ENCODE peak calls at places on chromosomes 5 and 9, in four cellular contexts. S is A549, K is SK-N-SH, X is HepG2. N is an unnamed sample.

GRCh38 chr5:1316941-1317340 is 22.1 kb upstream of the TERT start:
- DNase-seq in S (no peak), K (no peak), X (no peak), N (no peak)

GRCh38 chr5:113163328-113163727 is 186.7 kb downstream of the DCP2 start:
- DNase-seq in S (no peak), K (no peak), X (no peak), N (no peak)

GRCh38 chr5:6910950-6911349 is 197.7 kb downstream of the TENT4A start:
- DNase-seq in S (no peak), K (no peak), X (no peak), N (no peak)

GRCh38 chr5:92962752-92963151 is 618.3 kb downstream of the NR2F1-AS1 start:
- DNase-seq in S (no peak), K (peak), X (peak), N (no peak)

GRCh38 chr5:38807570-38808461 is 38.0 kb upstream of the OSMR start:
- DNase-seq in S (no peak), K (no peak), X (no peak), N (no peak)

GRCh38 chr5:128546658-128547281 is 8.7 kb upstream of the FBN2 start:
- DNase-seq in S (no peak), K (no peak), X (no peak), N (no peak)

GRCh38 chr9:90810686-90811085 is 9.1 kb downstream of the SYK start:
- DNase-seq in S (no peak), K (no peak), X (no peak), N (no peak)

GRCh38 chr9:119375892-119376291 is 6.7 kb upstream of the BRINP1 start:
- DNase-seq in S (peak), K (peak), X (peak), N (no peak)

GRCh38 chr5:78805474-78806124 is 157.0 kb upstream of the LHFPL2 start:
- DNase-seq in S (no peak), K (peak), X (no peak), N (no peak)

GRCh38 chr9:2620876-2621677 is 510 bp upstream of the VLDLR start:
- DNase-seq in S (peak), K (peak), X (peak), N (no peak)

GRCh38 chr9:105930007-105930627 is 235.8 kb downstream of the TMEM38B start:
- DNase-seq in S (no peak), K (peak), X (no peak), N (no peak)

GRCh38 chr9:79559501-79560181 is 12.1 kb upstream of the TLE4 start:
- DNase-seq in S (no peak), K (peak), X (no peak), N (no peak)

GRCh38 chr9:107637421-107638420 is 148.2 kb upstream of the KLF4 start:
- DNase-seq in S (peak), K (peak), X (no peak), N (no peak)

GRCh38 chr5:79448336-79448735 is 65.6 kb downstream of the HOMER1 start:
- DNase-seq in S (no peak), K (no peak), X (no peak), N (no peak)

GRCh38 chr5:101390317-101390908 is 487.3 kb upstream of the ST8SIA4 start:
- DNase-seq in S (no peak), K (peak), X (peak), N (peak)

GRCh38 chr9:110463499-110463898 is 116.0 kb downstream of the SVEP1 start:
- DNase-seq in S (no peak), K (no peak), X (no peak), N (no peak)

GRCh38 chr5:122723606-122724352 is 51.1 kb upstream of the SNX2 start:
- DNase-seq in S (no peak), K (no peak), X (no peak), N (peak)

GRCh38 chr5:17879276-17879675 is 245.0 kb downstream of the TAF11L14 start:
- DNase-seq in S (no peak), K (no peak), X (no peak), N (no peak)

GRCh38 chr5:155807884-155808576 is 518.9 kb upstream of the SGCD start:
- DNase-seq in S (no peak), K (no peak), X (no peak), N (no peak)

GRCh38 chr5:170427672-170428236 is 38.6 kb upstream of the KCNMB1 start:
- DNase-seq in S (no peak), K (peak), X (no peak), N (no peak)

GRCh38 chr9:34514401-34514800 is 8.4 kb downstream of the ENHO start:
- DNase-seq in S (no peak), K (no peak), X (no peak), N (no peak)

GRCh38 chr9:112162644-112163413 is 12.3 kb downstream of the SUSD1 start:
- DNase-seq in S (no peak), K (no peak), X (no peak), N (no peak)

GRCh38 chr5:156208271-156208670 is 118.7 kb upstream of the SGCD start:
- DNase-seq in S (no peak), K (no peak), X (no peak), N (no peak)

GRCh38 chr9:109385499-109385898 is 64.6 kb upstream of the EPB41L4B start:
- DNase-seq in S (no peak), K (no peak), X (no peak), N (no peak)

GRCh38 chr5:73722224-73722623 is 96.2 kb downstream of the ARHGEF28 start:
- DNase-seq in S (no peak), K (no peak), X (no peak), N (no peak)

GRCh38 chr5:75753182-75753581 is 35.9 kb upstream of the POC5 start:
- DNase-seq in S (no peak), K (no peak), X (no peak), N (no peak)

GRCh38 chr9:129352157-129352870 is 174.3 kb upstream of the IER5L start:
- DNase-seq in S (no peak), K (peak), X (no peak), N (no peak)

GRCh38 chr9:114504341-114505186 is 709 bp downstream of the WHRN start:
- DNase-seq in S (peak), K (peak), X (no peak), N (no peak)

GRCh38 chr5:96483878-96484277 is 50.8 kb upstream of the PCSK1 start:
- DNase-seq in S (no peak), K (no peak), X (peak), N (no peak)

GRCh38 chr5:157915638-157916037 is 56.7 kb upstream of the CLINT1 start:
- DNase-seq in S (no peak), K (peak), X (peak), N (no peak)

GRCh38 chr5:76169536-76169935 is 86.4 kb downstream of the SV2C start:
- DNase-seq in S (no peak), K (peak), X (no peak), N (no peak)

GRCh38 chr9:105281926-105282325 is 37.5 kb downstream of the SLC44A1 start:
- DNase-seq in S (no peak), K (no peak), X (no peak), N (no peak)

GRCh38 chr9:87068177-87068845 is 121.0 kb upstream of the GAS1 start:
- DNase-seq in S (no peak), K (no peak), X (no peak), N (no peak)

GRCh38 chr5:171537463-171537862 is 118.0 kb downstream of the FGF18 start:
- DNase-seq in S (no peak), K (no peak), X (no peak), N (no peak)

GRCh38 chr5:172769598-172770373 is 1.2 kb downstream of the DUSP1 start:
- DNase-seq in S (no peak), K (peak), X (no peak), N (no peak)

GRCh38 chr9:113912816-113913215 is 36.7 kb downstream of the ZNF618 start:
- DNase-seq in S (no peak), K (no peak), X (no peak), N (no peak)

GRCh38 chr5:172178301-172179031 is 9.6 kb downstream of the STK10 start:
- DNase-seq in S (no peak), K (no peak), X (no peak), N (no peak)

GRCh38 chr5:34474573-34475021 is 181.5 kb upstream of the RAI14 start:
- DNase-seq in S (peak), K (peak), X (peak), N (no peak)

DNA sequence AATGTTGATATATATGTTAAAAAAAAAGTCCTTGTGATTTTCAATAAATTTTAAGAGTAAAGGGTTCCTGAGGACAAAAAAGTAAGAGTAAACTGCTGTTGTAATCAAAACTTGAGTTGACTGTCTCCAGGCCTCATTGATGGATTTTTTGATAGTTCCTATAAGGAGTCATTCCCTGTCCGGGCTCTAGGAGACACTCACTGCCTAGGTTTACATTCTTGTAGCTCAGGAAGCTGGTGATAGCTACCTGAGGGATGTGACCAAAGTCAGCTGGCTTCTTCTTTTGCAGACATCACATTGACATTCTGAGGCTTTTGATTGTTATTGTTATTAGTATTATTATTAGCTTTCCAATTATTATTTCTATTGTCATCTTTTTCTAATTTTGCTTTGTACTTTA is 116.5 kb upstream of the FBXL7 start:
- DNase-seq in S (no peak), K (peak), X (peak), N (no peak)
- TF ChIP-seq PBX3 in S (no peak), K (no peak), X (no peak), N (no peak)

DNA sequence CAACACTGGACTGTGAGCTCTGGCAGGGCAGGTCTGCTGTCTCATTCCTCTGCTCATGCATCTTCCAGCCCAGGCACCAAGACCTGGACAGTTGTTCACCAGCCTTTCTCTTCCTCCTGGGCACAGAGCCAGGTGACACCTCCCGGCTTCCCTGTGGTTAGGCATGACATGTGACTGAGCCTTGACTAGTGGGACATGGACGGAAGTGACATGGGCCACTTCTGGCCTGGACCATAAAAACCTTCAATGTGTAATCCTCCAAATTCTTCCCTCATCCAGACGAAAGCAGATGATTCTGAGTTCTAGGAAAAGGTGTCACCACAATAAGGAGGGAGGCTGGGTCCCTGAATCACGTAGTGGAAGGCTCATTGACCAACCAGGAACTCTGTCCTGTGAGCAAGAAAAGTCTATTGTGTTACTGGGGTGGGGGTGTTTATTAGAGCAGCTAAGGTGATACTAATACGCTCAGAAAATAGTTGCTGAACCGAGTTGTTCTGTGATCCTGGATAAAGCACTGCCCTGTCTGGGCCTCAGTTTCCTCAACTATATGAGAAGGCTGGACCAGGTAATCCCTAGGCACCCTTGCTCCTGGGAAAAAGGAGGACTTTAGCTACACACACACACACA is 26.6 kb upstream of the CRB2 start:
- DNase-seq in S (no peak), K (no peak), X (peak), N (no peak)
- TF ChIP-seq RAD21 in S (no peak), K (no peak), X (no peak), N (no peak)

GRCh38 chr5:44365351-44365750 is 23.9 kb downstream of the FGF10 start:
- DNase-seq in S (no peak), K (no peak), X (no peak), N (no peak)
- TF ChIP-seq PBX3 in S (no peak), K (no peak), X (no peak), N (no peak)

DNA sequence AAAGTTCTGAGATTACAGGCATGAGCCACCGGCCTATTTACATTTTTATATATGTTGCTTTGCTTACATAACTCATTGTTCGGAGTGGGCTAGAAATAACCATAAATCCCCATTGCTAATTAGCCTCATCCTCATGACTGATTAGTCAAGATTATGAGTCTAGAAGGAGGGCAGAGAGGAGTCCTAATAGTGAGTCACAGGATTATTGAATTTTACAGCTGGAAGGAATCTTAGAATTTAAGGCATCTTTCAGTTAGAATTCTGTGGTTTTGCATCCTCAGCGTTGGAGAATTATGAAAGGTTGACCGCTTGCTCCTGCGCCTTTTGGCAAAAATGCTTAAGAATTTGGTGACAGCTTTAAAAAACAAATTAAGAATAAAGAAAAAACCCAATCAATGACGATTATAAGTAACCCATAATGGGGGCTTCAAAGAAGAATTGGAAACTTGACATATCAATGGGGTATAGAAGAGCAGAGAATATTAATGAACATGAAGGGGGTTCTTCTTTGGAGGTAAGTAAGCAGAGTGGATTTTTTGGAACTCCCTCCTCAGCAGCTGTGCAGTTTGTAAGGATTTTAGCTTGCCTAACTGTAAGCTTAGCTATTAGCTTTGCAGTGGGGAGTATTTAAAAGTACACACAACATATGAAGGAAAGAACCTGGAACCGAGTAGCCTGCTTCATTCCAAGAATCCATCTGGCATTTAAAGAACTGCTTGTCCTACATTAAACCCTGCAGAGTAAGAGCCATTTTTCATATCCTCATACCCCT is 2.4 kb upstream of the PBX3 start:
- DNase-seq in S (no peak), K (no peak), X (no peak), N (no peak)
- TF ChIP-seq RAD21 in S (no peak), K (no peak), X (no peak), N (no peak)

GRCh38 chr5:3931976-3932375 is 336.3 kb downstream of the IRX1 start:
- DNase-seq in S (no peak), K (no peak), X (no peak), N (no peak)
- TF ChIP-seq PBX3 in S (no peak), K (no peak), X (no peak), N (no peak)

GRCh38 chr5:59401637-59402036 is 491.9 kb downstream of the PDE4D start:
- DNase-seq in S (no peak), K (no peak), X (no peak), N (no peak)
- TF ChIP-seq RAD21 in S (no peak), K (no peak), X (no peak), N (no peak)

GRCh38 chr5:10686890-10687289 is 74.1 kb downstream of the DAP start:
- DNase-seq in S (no peak), K (no peak), X (no peak), N (no peak)

GRCh38 chr5:10682801-10683525 is 78.1 kb downstream of the DAP start:
- DNase-seq in S (no peak), K (no peak), X (no peak), N (no peak)

GRCh38 chr5:10684303-10685086 is 76.5 kb downstream of the DAP start:
- DNase-seq in S (no peak), K (no peak), X (no peak), N (no peak)

GRCh38 chr5:10682429-10682746 is 78.6 kb downstream of the DAP start:
- DNase-seq in S (no peak), K (no peak), X (no peak), N (no peak)

DNA sequence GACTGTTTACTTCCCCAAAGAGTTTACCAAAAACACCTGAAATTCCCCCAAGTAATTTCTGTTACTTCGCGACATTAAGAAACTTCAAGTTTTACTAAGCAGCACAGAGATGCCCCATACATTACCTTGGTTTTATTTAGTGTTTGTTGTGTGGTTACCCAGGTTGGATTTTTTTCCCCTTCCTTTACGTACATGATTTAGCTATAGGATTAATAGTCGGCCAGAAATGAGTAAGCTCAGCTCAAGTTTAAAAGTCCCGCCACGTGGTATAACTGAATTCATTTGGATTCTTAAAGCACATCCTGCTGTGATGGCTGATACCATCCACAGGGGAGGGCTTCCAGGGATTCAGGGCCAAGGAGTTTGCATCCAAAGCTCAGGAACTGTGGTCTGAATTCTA is 75.9 kb downstream of the DAP start:
- DNase-seq in S (no peak), K (no peak), X (no peak), N (peak)
- TF ChIP-seq PBX3 in S (no peak), K (no peak), X (no peak), N (no peak)

DNA sequence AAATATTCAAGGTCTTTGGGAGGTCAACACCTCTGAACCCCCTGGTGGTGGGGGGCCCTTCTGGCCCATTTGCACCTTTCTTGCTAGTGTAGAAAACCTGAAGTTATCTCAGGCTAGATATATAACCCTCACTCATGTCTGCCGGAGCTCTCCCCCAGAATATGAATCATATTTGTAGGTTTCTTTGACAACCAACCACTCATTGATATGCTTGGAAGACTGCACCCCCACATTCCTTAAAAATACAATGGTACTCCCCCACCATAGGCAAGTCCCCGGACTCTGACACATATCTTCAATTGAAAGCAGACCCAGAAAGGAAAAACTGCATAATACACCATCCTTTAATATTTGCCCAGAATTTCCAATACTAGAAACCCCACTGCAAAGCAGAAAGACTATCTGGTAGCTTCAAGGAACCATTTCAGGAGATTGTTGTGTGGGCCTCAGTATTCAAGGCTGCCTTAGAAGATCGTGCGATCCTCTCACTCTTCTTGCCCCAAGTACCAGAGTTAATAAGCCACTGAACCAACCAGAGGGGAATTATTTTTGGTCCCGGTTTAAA is 981 bp upstream of the UBE2B start:
- DNase-seq in S (no peak), K (no peak), X (no peak), N (no peak)
- TF ChIP-seq RAD21 in S (no peak), K (no peak), X (no peak), N (no peak)

DNA sequence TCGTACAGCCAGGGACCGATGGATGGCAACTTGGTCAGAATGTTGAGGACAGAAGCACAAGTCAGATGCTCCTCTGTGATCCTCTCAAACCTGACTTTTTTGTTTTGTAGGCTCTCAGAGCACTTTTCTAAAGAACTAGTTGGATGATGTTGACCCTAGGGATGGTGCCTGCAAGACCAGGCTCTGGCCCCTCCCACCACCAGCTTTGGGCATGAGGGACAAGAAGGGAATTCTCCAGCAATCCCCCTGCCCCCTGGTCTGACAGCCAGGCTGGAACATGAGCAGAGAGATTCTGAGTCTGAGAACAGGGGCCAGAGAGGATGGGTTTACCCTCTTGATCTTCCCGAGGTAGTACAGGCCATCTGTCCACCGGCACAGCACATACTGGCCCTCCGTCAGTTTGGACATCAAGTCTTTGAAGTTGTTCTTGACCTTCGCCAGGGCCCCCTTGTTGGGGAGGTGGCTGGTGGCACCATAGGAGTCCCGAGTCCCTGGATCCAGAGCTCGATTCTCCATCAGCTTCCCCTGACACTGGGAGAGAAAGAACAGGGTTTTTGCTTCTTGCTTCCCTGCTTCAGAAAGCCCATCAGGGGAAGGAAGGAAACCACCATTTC is 2.7 kb downstream of the PHF19 start:
- DNase-seq in S (no peak), K (no peak), X (no peak), N (no peak)
- TF ChIP-seq PBX3 in S (no peak), K (no peak), X (no peak), N (no peak)

DNA sequence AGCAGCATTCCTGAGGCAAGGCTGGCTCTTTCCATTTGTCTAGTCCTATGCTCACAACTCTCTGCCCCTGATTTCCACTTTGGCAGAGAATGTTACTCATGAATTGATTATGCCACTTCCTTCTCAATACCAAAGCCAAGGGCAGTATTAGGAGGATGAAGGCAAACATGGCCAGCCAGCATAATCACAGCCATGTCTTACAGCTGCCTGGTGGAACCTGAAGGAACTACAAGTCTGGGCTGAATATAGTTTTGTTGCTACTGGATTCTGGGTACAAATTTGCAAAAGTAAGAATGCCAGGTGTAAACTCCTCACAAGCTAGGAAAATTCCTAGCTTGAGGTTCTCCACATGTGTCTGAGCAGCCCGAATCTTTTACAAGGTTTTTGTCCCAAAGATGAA is 4.2 kb downstream of the SIL1 start:
- DNase-seq in S (no peak), K (no peak), X (peak), N (no peak)
- TF ChIP-seq RAD21 in S (no peak), K (peak), X (no peak), N (peak)

N was measured in GM12878.